ENCODE peak calls at places on chromosomes 2 and 18, in four cellular contexts. H is stimulated activated CD4-positive, alpha-beta T cell treated with anti-CD3 and anti-CD28 coated beads, TNF-alpha, amount 100 ng/mL, for 4 hours; X is GOT3; D is left ventricle myocardium inferior. M is an unnamed sample.

GRCh38 chr2:25305809-25306208 is 35.9 kb downstream of the DNMT3A start:
- DNase-seq in H (no peak), X (no peak), D (peak; percentile 43), M (no peak)

GRCh38 chr18:11733031-11733430 is 44.0 kb downstream of the GNAL start:
- DNase-seq in H (peak; percentile 31), X (no peak), D (peak; percentile 77), M (peak; percentile 10)

GRCh38 chr2:189959450-189959849 is 103.1 kb downstream of the MSTN start:
- DNase-seq in H (no peak), X (no peak), D (no peak), M (no peak)

GRCh38 chr2:120684225-120684624 is 51.4 kb upstream of the GLI2 start:
- DNase-seq in H (no peak), X (no peak), D (no peak), M (no peak)

GRCh38 chr2:66434679-66435548 is at the start of gene MEIS1:
- DNase-seq in H (no peak), X (peak; percentile 77), D (peak; percentile 89), M (no peak)

GRCh38 chr18:35083174-35083712 is 42.0 kb downstream of the MAPRE2 start:
- DNase-seq in H (no peak), X (no peak), D (peak; percentile 27), M (no peak)

GRCh38 chr2:197869501-197870111 is 65.2 kb downstream of the PLCL1 start:
- DNase-seq in H (peak; percentile 19), X (no peak), D (no peak), M (peak; percentile 32)

GRCh38 chr2:1854747-1855146 is 110.4 kb upstream of the PXDN start:
- DNase-seq in H (no peak), X (peak; percentile 10), D (no peak), M (peak; percentile 27)

GRCh38 chr18:59070181-59070912 is 69.3 kb upstream of the SEC11C start:
- DNase-seq in H (peak; percentile 47), X (peak; percentile 38), D (peak; percentile 86), M (peak; percentile 68)

GRCh38 chr2:201114846-201115245 is 1.1 kb upstream of the CFLAR start:
- DNase-seq in H (no peak), X (no peak), D (no peak), M (no peak)

GRCh38 chr2:118321436-118322100 is 233.3 kb downstream of the INSIG2 start:
- DNase-seq in H (no peak), X (no peak), D (no peak), M (no peak)

GRCh38 chr2:71935291-71935848 is 212.3 kb downstream of the CYP26B1 start:
- DNase-seq in H (no peak), X (no peak), D (peak; percentile 71), M (no peak)

GRCh38 chr2:201158111-201158929 is 24.6 kb upstream of the CASP10 start:
- DNase-seq in H (peak; percentile 35), X (no peak), D (peak; percentile 49), M (peak; percentile 81)

GRCh38 chr2:44740678-44741077 is 200.8 kb upstream of the SIX3 start:
- DNase-seq in H (no peak), X (no peak), D (no peak), M (no peak)

GRCh38 chr2:88671786-88672427 is 19.6 kb upstream of the RPIA start:
- DNase-seq in H (no peak), X (no peak), D (no peak), M (peak; percentile 4)

GRCh38 chr2:240394549-240394948 is 40.9 kb upstream of the GPC1 start:
- DNase-seq in H (no peak), X (no peak), D (no peak), M (no peak)

GRCh38 chr18:25251127-25251526 is 100.8 kb downstream of the ZNF521 start:
- DNase-seq in H (no peak), X (no peak), D (no peak), M (no peak)

GRCh38 chr2:99278793-99279291 is 22.2 kb downstream of the LYG1 start:
- DNase-seq in H (no peak), X (no peak), D (no peak), M (no peak)

GRCh38 chr2:10340593-10340975 is 37.9 kb downstream of the HPCAL1 start:
- DNase-seq in H (no peak), X (no peak), D (no peak), M (no peak)

GRCh38 chr18:40868110-40868858 is 1086.8 kb upstream of the PIK3C3 start:
- DNase-seq in H (no peak), X (no peak), D (no peak), M (no peak)

GRCh38 chr2:231923951-231924888 is 2.0 kb downstream of the NPPC start:
- DNase-seq in H (no peak), X (no peak), D (peak; percentile 8), M (no peak)

GRCh38 chr2:6941299-6942046 is 24.3 kb downstream of the RNF144A start:
- DNase-seq in H (no peak), X (no peak), D (no peak), M (no peak)

GRCh38 chr2:134917219-134917957 is 1.2 kb upstream of the CCNT2 start:
- DNase-seq in H (no peak), X (no peak), D (peak; percentile 21), M (no peak)

GRCh38 chr2:74347747-74348146 is 4.5 kb upstream of the SLC4A5 start:
- DNase-seq in H (no peak), X (no peak), D (no peak), M (no peak)